ENCODE peak calls at places on chromosome X, in nine cellular contexts. D is GM04504, B is MV-4-11, R is body of pancreas, T is GM20000, I is right atrium auricular region, P is sciatic nerve, U is lung, Z is T follicular helper cell. G is an unnamed sample.

GRCh38 chrX:49192722-49193328 is 6.7 kb upstream of the PRICKLE3 start:
- DNase-seq in D (no peak), B (no peak), R (peak; percentile 29), T (peak; percentile 25), I (no peak), P (no peak), U (no peak), Z (no peak), G (no peak)

GRCh38 chrX:124421898-124422622 is 75.7 kb downstream of the SH2D1A start:
- DNase-seq in D (no peak), B (no peak), R (no peak), T (no peak), I (no peak), P (no peak), U (no peak), Z (no peak), G (no peak)

GRCh38 chrX:50081282-50081955 is 119.4 kb downstream of the AKAP4 start:
- DNase-seq in D (no peak), B (peak; percentile 0), R (peak; percentile 36), T (no peak), I (no peak), P (no peak), U (peak; percentile 34), Z (no peak), G (peak; percentile 31)

GRCh38 chrX:68876731-68877130 is 47.9 kb downstream of the EFNB1 start:
- DNase-seq in D (no peak), B (no peak), R (no peak), T (no peak), I (no peak), P (no peak), U (no peak), Z (no peak), G (no peak)

GRCh38 chrX:84907324-84907946 is 96.2 kb upstream of the APOOL start:
- DNase-seq in D (no peak), B (no peak), R (no peak), T (no peak), I (no peak), P (no peak), U (no peak), Z (no peak), G (no peak)

GRCh38 chrX:133413218-133413925 is 1.9 kb downstream of the GPC4 start:
- DNase-seq in D (no peak), B (no peak), R (no peak), T (no peak), I (no peak), P (no peak), U (no peak), Z (no peak), G (no peak)

GRCh38 chrX:69616520-69617203 is 749 bp downstream of the EDA start:
- DNase-seq in D (no peak), B (no peak), R (peak; percentile 13), T (no peak), I (peak; percentile 59), P (peak; percentile 58), U (no peak), Z (no peak), G (no peak)

GRCh38 chrX:154600962-154601374 is 16.0 kb downstream of the CTAG1A start:
- DNase-seq in D (no peak), B (no peak), R (no peak), T (no peak), I (no peak), P (no peak), U (no peak), Z (no peak), G (no peak)

GRCh38 chrX:150880808-150881165 is 17.7 kb downstream of the CD99L2 start:
- DNase-seq in D (no peak), B (no peak), R (no peak), T (no peak), I (no peak), P (no peak), U (no peak), Z (no peak), G (no peak)

GRCh38 chrX:120299928-120300327 is 11.3 kb downstream of the TMEM255A start:
- DNase-seq in D (no peak), B (peak; percentile 35), R (no peak), T (no peak), I (no peak), P (no peak), U (no peak), Z (no peak), G (no peak)

GRCh38 chrX:139544591-139544990 is 14.1 kb downstream of the F9 start:
- DNase-seq in D (no peak), B (no peak), R (no peak), T (no peak), I (no peak), P (no peak), U (no peak), Z (no peak), G (no peak)

GRCh38 chrX:2439613-2440012 is 61.2 kb downstream of the DHRSX start:
- DNase-seq in D (no peak), B (no peak), R (no peak), T (no peak), I (peak; percentile 2), P (no peak), U (no peak), Z (no peak), G (no peak)

GRCh38 chrX:252421-253291 is 28.5 kb upstream of the PLCXD1 start:
- DNase-seq in D (no peak), B (no peak), R (no peak), T (no peak), I (no peak), P (no peak), U (no peak), Z (no peak), G (no peak)